ENCODE peak calls at places on chromosomes 12 and 14, in eight cellular contexts. One of them, this sample, is unnamed.

GRCh38 chr12:131687346-131688125 is 23.4 kb upstream of the SFSWAP start:
- DNase-seq in NCI-H460: no peak
- DNase-seq in heart left ventricle: no peak
- DNase-seq in NCI-H1436: no peak
- DNase-seq in HFF-Myc: no peak
- DNase-seq in GM06990: no peak
- DNase-seq in NCI-H748 treated with DMSO at 0.1 percent for 48 hours: no peak
- DNase-seq in RPMI8226: no peak
- DNase-seq in this sample: peak; percentile 63

GRCh38 chr12:18747960-18748359 is 10.0 kb downstream of the CAPZA3 start:
- DNase-seq in NCI-H460: no peak
- DNase-seq in HFF-Myc: peak; percentile 24
- DNase-seq in NCI-H748 treated with DMSO at 0.1 percent for 48 hours: no peak
- DNase-seq in RPMI8226: no peak
- DNase-seq in heart left ventricle: no peak
- DNase-seq in NCI-H1436: no peak
- DNase-seq in GM06990: no peak
- DNase-seq in this sample: no peak

GRCh38 chr12:66915312-66915904 is 236.5 kb upstream of the GRIP1 start:
- DNase-seq in RPMI8226: no peak
- DNase-seq in GM06990: no peak
- DNase-seq in heart left ventricle: no peak
- DNase-seq in NCI-H1436: no peak
- DNase-seq in NCI-H460: no peak
- DNase-seq in HFF-Myc: no peak
- DNase-seq in NCI-H748 treated with DMSO at 0.1 percent for 48 hours: no peak
- DNase-seq in this sample: no peak

GRCh38 chr14:104702673-104703072 is 13.3 kb downstream of the INF2 start:
- DNase-seq in heart left ventricle: no peak
- DNase-seq in NCI-H460: no peak
- DNase-seq in HFF-Myc: no peak
- DNase-seq in RPMI8226: no peak
- DNase-seq in NCI-H748 treated with DMSO at 0.1 percent for 48 hours: no peak
- DNase-seq in GM06990: no peak
- DNase-seq in NCI-H1436: no peak
- DNase-seq in this sample: no peak

GRCh38 chr14:34053666-34054065 is 102.8 kb upstream of the EGLN3 start:
- DNase-seq in NCI-H460: no peak
- DNase-seq in GM06990: no peak
- DNase-seq in RPMI8226: no peak
- DNase-seq in heart left ventricle: peak; percentile 70
- DNase-seq in HFF-Myc: peak; percentile 63
- DNase-seq in NCI-H748 treated with DMSO at 0.1 percent for 48 hours: no peak
- DNase-seq in NCI-H1436: no peak
- DNase-seq in this sample: peak; percentile 45

GRCh38 chr12:57529831-57530230 is 7.2 kb downstream of the MBD6 start:
- DNase-seq in heart left ventricle: no peak
- DNase-seq in RPMI8226: no peak
- DNase-seq in HFF-Myc: no peak
- DNase-seq in GM06990: no peak
- DNase-seq in NCI-H1436: no peak
- DNase-seq in NCI-H460: no peak
- DNase-seq in NCI-H748 treated with DMSO at 0.1 percent for 48 hours: no peak
- DNase-seq in this sample: no peak

GRCh38 chr12:6396031-6396430 is 12.1 kb downstream of the LTBR start:
- DNase-seq in RPMI8226: no peak
- DNase-seq in NCI-H460: no peak
- DNase-seq in heart left ventricle: no peak
- DNase-seq in HFF-Myc: no peak
- DNase-seq in NCI-H748 treated with DMSO at 0.1 percent for 48 hours: no peak
- DNase-seq in GM06990: no peak
- DNase-seq in NCI-H1436: no peak
- DNase-seq in this sample: no peak

GRCh38 chr14:94601961-94602391 is 10.2 kb upstream of the SERPINA3 start:
- DNase-seq in heart left ventricle: peak; percentile 80
- DNase-seq in HFF-Myc: peak; percentile 14
- DNase-seq in RPMI8226: no peak
- DNase-seq in NCI-H460: peak; percentile 38
- DNase-seq in NCI-H1436: no peak
- DNase-seq in NCI-H748 treated with DMSO at 0.1 percent for 48 hours: no peak
- DNase-seq in GM06990: no peak
- DNase-seq in this sample: no peak

GRCh38 chr12:41956353-41956752 is 188.3 kb downstream of the GXYLT1 start:
- DNase-seq in GM06990: no peak
- DNase-seq in RPMI8226: no peak
- DNase-seq in NCI-H748 treated with DMSO at 0.1 percent for 48 hours: no peak
- DNase-seq in NCI-H1436: no peak
- DNase-seq in HFF-Myc: no peak
- DNase-seq in NCI-H460: no peak
- DNase-seq in heart left ventricle: no peak
- DNase-seq in this sample: no peak